ENCODE peak calls at places on chromosomes 2 and 18, in four cellular contexts. D is IMR-90, A is mesendoderm, L is H1. U is an unnamed sample.

GRCh38 chr18:2036136-2036535 is 535.2 kb downstream of the METTL4 start:
- DNase-seq in D (no peak), A (no peak), L (no peak), U (no peak)

GRCh38 chr18:13207274-13207673 is 11.3 kb upstream of the LDLRAD4 start:
- DNase-seq in D (no peak), A (no peak), L (no peak), U (no peak)

GRCh38 chr2:144211826-144212225 is 308.1 kb downstream of the ZEB2 start:
- DNase-seq in D (no peak), A (no peak), L (no peak), U (no peak)

GRCh38 chr2:10614940-10615339 is 74.8 kb downstream of the NOL10 start:
- DNase-seq in D (peak; percentile 46), A (no peak), L (no peak), U (no peak)

GRCh38 chr18:48979944-48980890 is 29.5 kb upstream of the SMAD7 start:
- DNase-seq in D (peak; percentile 65), A (no peak), L (no peak), U (peak; percentile 28)

GRCh38 chr2:229180658-229181057 is 90.4 kb downstream of the PID1 start:
- DNase-seq in D (no peak), A (peak; percentile 10), L (no peak), U (no peak)

GRCh38 chr18:46278481-46279465 is 174.6 kb downstream of the HAUS1 start:
- DNase-seq in D (peak; percentile 74), A (no peak), L (no peak), U (no peak)

GRCh38 chr18:24878289-24878688 is 417.9 kb downstream of the HRH4 start:
- DNase-seq in D (peak; percentile 64), A (peak; percentile 52), L (no peak), U (no peak)

GRCh38 chr2:36507408-36507812 is 90.6 kb downstream of the FEZ2 start:
- DNase-seq in D (peak; percentile 65), A (peak; percentile 80), L (no peak), U (peak; percentile 75)

GRCh38 chr2:231299267-231299666 is 96.2 kb upstream of the B3GNT7 start:
- DNase-seq in D (no peak), A (no peak), L (no peak), U (no peak)

GRCh38 chr2:231295363-231295655 is 96.9 kb downstream of the ARMC9 start:
- DNase-seq in D (no peak), A (no peak), L (no peak), U (no peak)

GRCh38 chr2:231298091-231298490 is 97.4 kb upstream of the B3GNT7 start:
- DNase-seq in D (no peak), A (no peak), L (no peak), U (no peak)

GRCh38 chr2:231296401-231296800 is 98.0 kb downstream of the ARMC9 start:
- DNase-seq in D (no peak), A (no peak), L (no peak), U (no peak)

DNA sequence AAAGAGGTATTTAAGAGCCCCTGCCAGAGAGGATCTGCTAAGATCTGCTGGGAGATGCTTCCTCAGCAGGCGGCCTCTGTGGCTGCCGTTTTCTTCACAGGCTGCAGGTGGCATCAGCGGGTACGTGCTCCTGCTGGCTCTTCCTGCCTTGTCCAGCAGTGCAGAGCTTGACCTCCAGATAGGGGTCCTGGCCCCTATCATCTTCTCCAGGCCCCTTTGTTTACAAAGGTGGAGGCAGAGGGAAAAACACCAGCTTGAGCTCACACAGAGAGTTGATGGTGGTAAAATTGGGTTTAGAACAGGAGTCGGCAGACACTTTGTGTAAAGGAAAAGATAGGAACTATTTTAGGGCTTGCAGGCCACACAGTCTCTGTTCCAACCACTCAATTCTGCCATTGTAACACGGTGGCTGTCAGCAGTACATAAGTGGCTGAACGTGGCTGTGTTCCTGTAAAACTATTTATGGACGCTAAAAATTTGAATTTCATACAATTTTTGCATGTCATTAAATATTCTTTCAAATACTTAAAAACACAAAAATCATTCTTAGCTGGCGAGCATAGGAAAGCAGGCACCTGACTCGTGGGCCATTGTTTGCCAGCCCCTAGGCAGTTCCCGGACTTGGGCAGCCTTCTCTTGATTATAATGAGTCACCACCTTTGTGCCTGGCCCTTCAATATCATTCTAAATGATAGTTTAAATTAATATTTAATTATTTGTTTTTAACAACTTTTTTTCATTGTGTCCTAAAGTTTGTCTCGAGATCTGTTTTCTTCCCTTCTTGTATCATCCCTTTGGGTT is 98.2 kb upstream of the B3GNT7 start:
- DNase-seq in D (peak; percentile 54), A (peak; percentile 85), L (peak; percentile 77), U (peak; percentile 82)
- H2AK5ac ChIP-seq in D (no peak overlapping the region), A (no peak overlapping the region), L (no peak overlapping the region), U (no peak overlapping the region)

GRCh38 chr18:8958660-8959059 is 143.8 kb upstream of the NDUFV2 start:
- DNase-seq in D (no peak), A (no peak), L (no peak), U (no peak)

GRCh38 chr18:8962192-8962772 is 140.2 kb upstream of the NDUFV2 start:
- DNase-seq in D (no peak), A (no peak), L (no peak), U (no peak)

GRCh38 chr18:8960740-8961657 is 141.5 kb upstream of the NDUFV2 start:
- DNase-seq in D (peak; percentile 86), A (no peak), L (no peak), U (no peak)

GRCh38 chr18:8957731-8958130 is 144.8 kb upstream of the NDUFV2 start:
- DNase-seq in D (no peak), A (no peak), L (no peak), U (no peak)

GRCh38 chr18:8959551-8960135 is 142.9 kb upstream of the NDUFV2 start:
- DNase-seq in D (no peak), A (peak; percentile 82), L (no peak), U (no peak)
- H4K5ac ChIP-seq in D (no peak overlapping the region), A (no peak overlapping the region), L (no peak overlapping the region), U (no peak overlapping the region)

DNA sequence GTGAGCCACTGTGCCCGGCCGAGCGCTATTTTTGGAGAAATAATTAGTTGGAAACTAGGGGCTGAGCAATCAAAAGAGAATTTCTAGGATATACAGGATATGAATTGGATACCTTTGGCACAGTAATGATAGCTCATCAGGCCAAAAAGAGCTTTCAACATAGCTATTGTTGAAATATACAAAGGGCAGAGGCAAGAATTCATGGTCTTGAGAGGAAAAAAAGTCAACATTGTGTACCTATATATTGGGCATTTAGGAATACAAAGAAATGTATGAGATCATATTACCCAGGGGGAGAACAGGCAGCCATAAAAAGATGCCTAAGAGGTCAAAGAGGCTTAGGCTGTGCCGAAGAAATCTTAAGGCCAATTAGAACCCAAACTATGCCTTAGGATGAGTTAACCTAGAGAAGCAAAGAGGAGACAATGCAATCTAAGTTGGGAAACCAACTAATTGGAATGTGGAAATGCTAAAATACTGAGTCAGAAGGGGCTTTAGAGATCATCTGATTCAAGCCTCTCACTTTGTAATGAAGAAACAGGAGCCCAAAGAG is 99.0 kb downstream of the RBBP8 start:
- DNase-seq in D (peak; percentile 83), A (peak; percentile 88), L (no peak), U (no peak)
- H3K4me2 ChIP-seq in D (peak overlapping the region; percentile 82), A (no peak overlapping the region), L (no peak overlapping the region), U (no peak overlapping the region)

GRCh38 chr2:115162454-115163293 is 720.2 kb downstream of the DPP10 start:
- DNase-seq in D (no peak), A (peak; percentile 50), L (peak; percentile 53), U (peak; percentile 50)

GRCh38 chr2:115160523-115161521 is 718.4 kb downstream of the DPP10 start:
- DNase-seq in D (no peak), A (peak; percentile 83), L (peak; percentile 84), U (peak; percentile 68)

GRCh38 chr2:115163572-115163971 is 721.1 kb downstream of the DPP10 start:
- DNase-seq in D (no peak), A (peak; percentile 53), L (no peak), U (peak; percentile 29)

GRCh38 chr2:115165529-115166109 is 723.2 kb downstream of the DPP10 start:
- DNase-seq in D (peak; percentile 12), A (peak; percentile 57), L (no peak), U (no peak)

GRCh38 chr2:115161531-115162453 is 719.4 kb downstream of the DPP10 start:
- DNase-seq in D (no peak), A (peak; percentile 81), L (peak; percentile 75), U (peak; percentile 76)
- H2AK5ac ChIP-seq in D (no peak overlapping the region), A (no peak overlapping the region), L (no peak overlapping the region), U (no peak overlapping the region)

DNA sequence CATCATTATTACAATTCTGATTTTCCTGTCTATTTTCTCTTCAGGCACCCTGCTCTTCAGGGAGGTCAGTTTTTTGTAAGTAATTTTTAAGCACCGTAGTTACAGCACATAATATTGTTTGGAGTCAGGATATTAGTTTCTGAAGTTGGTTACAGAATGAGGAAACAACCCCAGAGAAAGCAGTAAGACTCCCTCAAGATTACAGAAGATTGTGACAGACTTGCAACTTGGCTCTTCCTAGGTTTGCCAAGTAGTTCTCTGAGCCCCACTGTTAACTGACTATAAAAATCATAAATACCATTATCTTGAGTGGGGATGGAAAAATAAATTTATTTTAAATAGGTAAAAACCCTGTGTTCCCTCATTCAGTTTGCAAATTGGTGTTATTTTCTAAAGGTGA is 956 bp downstream of the RPE start:
- DNase-seq in D (no peak), A (no peak), L (no peak), U (no peak)
- H4K5ac ChIP-seq in D (no peak overlapping the region), A (no peak overlapping the region), L (no peak overlapping the region), U (no peak overlapping the region)

GRCh38 chr2:215460682-215461081 is 24.8 kb upstream of the FN1 start:
- DNase-seq in D (peak; percentile 97), A (no peak), L (no peak), U (no peak)
- H3K4me2 ChIP-seq in D (peak overlapping the region; percentile 67), A (no peak overlapping the region), L (no peak overlapping the region), U (no peak overlapping the region)

DNA sequence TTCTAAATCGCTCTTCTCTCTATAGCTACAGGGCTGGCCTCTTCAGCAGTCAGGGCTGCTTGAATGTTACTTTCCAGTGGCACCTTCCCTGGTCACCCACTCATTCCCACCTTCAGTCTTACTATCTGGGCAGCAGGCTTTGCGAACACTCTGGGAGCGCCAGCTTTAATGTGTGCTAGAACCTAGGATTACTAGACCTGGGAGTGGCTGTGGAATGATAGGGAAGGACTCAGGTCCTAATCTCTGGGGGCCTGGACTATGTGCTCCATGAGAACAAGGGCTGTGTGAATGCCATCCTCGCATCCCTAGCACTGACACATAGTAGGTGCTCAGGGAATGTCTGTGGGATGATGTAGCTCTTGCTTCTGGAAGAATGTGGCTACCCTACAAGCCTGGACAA is 57.6 kb downstream of the BCL2L11 start:
- DNase-seq in D (no peak), A (no peak), L (no peak), U (no peak)
- H2AK5ac ChIP-seq in D (no peak overlapping the region), A (no peak overlapping the region), L (no peak overlapping the region), U (no peak overlapping the region)

GRCh38 chr2:148490840-148491439 is 153.6 kb upstream of the EPC2 start:
- DNase-seq in D (no peak), A (no peak), L (no peak), U (no peak)
- H4K5ac ChIP-seq in D (no peak overlapping the region), A (no peak overlapping the region), L (no peak overlapping the region), U (no peak overlapping the region)

GRCh38 chr2:14720739-14721138 is 88.2 kb downstream of the LRATD1 start:
- DNase-seq in D (no peak), A (no peak), L (no peak), U (no peak)
- H3K4me2 ChIP-seq in D (no peak overlapping the region), A (no peak overlapping the region), L (no peak overlapping the region), U (no peak overlapping the region)

U was measured in H9.